ENCODE peak calls at places on chromosomes 16 and 17, in seven cellular contexts. Q is SK-N-SH, J is H1, X is HepG2, I is GM12878, L is K562, S is GM12892. B is an unnamed sample.

GRCh38 chr17:80195671-80196529 is 24.2 kb downstream of the SGSH start:
- DNase-seq in J (no peak), X (peak), Q (peak), I (no peak), S (peak), L (peak), B (peak)

GRCh38 chr17:31310877-31311276 is 3.0 kb downstream of the EVI2B start:
- DNase-seq in X (no peak), L (no peak), S (no peak), I (no peak), J (no peak), Q (no peak), B (no peak)

GRCh38 chr17:57604771-57605733 is 140.0 kb downstream of the CCDC182 start:
- DNase-seq in I (peak), Q (peak), S (peak), X (no peak), L (no peak), J (no peak), B (peak)

GRCh38 chr16:27547134-27547533 is 2.6 kb downstream of the GTF3C1 start:
- DNase-seq in X (no peak), Q (no peak), I (no peak), J (no peak), S (no peak), L (peak), B (no peak)

GRCh38 chr16:85151603-85152413 is 39.5 kb upstream of the CIBAR2 start:
- DNase-seq in S (peak), I (no peak), X (no peak), L (peak), J (no peak), Q (peak), B (no peak)

GRCh38 chr16:11256657-11257130 is 690 bp upstream of the SOCS1 start:
- DNase-seq in L (peak), I (no peak), S (no peak), J (no peak), X (no peak), Q (peak), B (no peak)

GRCh38 chr16:58464916-58465731 is 34.8 kb upstream of the NDRG4 start:
- DNase-seq in X (no peak), I (no peak), Q (peak), L (no peak), J (no peak), S (no peak), B (no peak)

GRCh38 chr17:42659079-42659931 is at the start of gene TUBG2:
- DNase-seq in I (no peak), L (no peak), Q (peak), X (peak), J (peak), S (peak), B (peak)

GRCh38 chr16:1333149-1333812 is at the start of gene BAIAP3:
- DNase-seq in S (peak), J (no peak), I (no peak), X (no peak), L (peak), Q (peak), B (peak)

GRCh38 chr16:1335996-1336395 is 2.6 kb downstream of the BAIAP3 start:
- DNase-seq in I (no peak), L (no peak), J (no peak), S (no peak), Q (peak), X (no peak), B (no peak)

GRCh38 chr16:1333854-1334719 is 642 bp downstream of the BAIAP3 start:
- DNase-seq in I (no peak), L (peak), X (no peak), S (no peak), Q (no peak), J (no peak), B (no peak)

GRCh38 chr16:1335211-1335971 is 1.9 kb downstream of the BAIAP3 start:
- DNase-seq in I (no peak), J (no peak), L (no peak), X (no peak), S (no peak), Q (no peak), B (no peak)

DNA sequence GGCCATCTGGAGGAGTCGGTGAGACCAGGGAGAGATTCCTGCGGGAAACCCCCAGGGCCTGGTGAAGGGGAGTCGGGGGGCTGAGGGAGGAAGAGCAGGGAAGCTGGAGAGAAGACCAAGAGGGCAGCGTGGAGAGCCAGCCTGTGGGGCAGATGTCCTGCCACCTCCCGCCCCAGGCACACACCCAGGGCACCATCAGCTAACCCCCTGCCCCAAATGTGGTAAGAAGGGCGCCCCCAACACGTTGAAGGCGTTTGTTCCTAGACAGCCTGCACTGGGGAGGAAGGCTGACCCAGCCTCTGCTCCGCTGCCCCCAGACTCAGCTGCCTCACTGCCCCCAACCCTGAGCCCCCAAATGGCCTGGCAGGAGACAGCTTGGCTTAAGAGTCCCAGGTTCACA is 1.3 kb downstream of the BAIAP3 start:
- DNase-seq in Q (no peak), J (no peak), I (no peak), L (no peak), X (no peak), S (no peak), B (no peak)
- TF ChIP-seq TAF1 in Q (no peak), J (no peak), I (no peak), L (no peak), X (no peak), S (no peak), B (no peak)

GRCh38 chr17:74303300-74303699 is 22.7 kb upstream of the KIF19 start:
- DNase-seq in S (no peak), I (no peak), Q (no peak), X (no peak), L (no peak), J (no peak), B (no peak)

GRCh38 chr17:74307984-74308773 is 17.8 kb upstream of the KIF19 start:
- DNase-seq in I (no peak), Q (no peak), S (no peak), L (peak), X (no peak), J (no peak), B (no peak)

GRCh38 chr17:74309902-74310301 is 16.1 kb upstream of the KIF19 start:
- DNase-seq in Q (no peak), J (no peak), L (no peak), I (no peak), S (no peak), X (no peak), B (no peak)

DNA sequence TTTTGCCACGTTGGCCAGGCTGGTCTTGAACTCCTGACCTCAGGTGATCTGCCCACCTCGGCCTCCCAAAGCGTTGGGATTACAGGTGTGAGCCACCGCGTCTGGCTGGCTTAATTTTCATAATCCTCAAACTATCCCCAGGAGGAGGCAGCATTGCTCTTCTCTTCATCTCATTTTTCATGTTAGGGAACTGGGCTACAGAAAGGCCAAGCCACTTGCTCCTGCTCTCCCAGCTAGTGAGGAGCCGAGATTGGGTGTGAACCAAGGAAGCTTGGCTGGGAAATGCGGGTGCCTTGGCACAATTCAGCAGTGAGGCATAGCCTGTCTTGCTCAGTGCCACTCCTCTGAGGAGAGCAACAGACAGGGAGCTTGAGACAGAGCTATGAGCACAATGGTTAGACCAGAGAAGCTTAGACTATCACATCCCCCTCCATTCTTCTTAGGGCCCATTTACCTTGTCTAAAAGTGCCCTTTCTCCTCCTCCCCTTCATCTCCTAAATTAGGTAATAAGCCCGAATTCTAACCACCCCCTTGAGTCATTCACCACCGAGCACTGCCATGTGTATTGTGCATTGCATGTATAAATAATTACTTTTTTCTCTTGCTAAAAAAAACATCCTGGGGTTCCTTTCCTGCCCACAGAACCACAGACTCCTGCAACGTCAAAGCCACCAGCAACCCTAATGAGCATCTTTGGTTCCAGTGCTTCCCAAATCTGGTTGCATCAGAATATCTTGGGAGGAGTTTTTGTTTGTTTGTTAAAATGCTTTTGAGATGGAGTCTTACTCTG is 20.0 kb upstream of the KIF19 start:
- DNase-seq in J (no peak), L (no peak), X (no peak), Q (no peak), S (no peak), I (no peak), B (no peak)
- TF ChIP-seq TAF1 in J (no peak), L (no peak), X (no peak), Q (no peak), S (no peak), I (no peak), B (no peak)

GRCh38 chr17:82152114-82152513 is 54.1 kb upstream of the FASN start:
- DNase-seq in J (no peak), X (no peak), L (no peak), I (no peak), S (no peak), Q (peak), B (no peak)

GRCh38 chr17:82153295-82153691 is 55.3 kb upstream of the FASN start:
- DNase-seq in J (no peak), S (no peak), X (no peak), I (no peak), Q (peak), L (no peak), B (no peak)

GRCh38 chr17:82153745-82154375 is 55.8 kb upstream of the FASN start:
- DNase-seq in Q (peak), I (no peak), X (peak), S (peak), L (peak), J (peak), B (peak)

GRCh38 chr17:82151106-82151957 is 53.3 kb upstream of the FASN start:
- DNase-seq in L (no peak), J (no peak), X (no peak), S (no peak), Q (peak), I (no peak), B (no peak)

DNA sequence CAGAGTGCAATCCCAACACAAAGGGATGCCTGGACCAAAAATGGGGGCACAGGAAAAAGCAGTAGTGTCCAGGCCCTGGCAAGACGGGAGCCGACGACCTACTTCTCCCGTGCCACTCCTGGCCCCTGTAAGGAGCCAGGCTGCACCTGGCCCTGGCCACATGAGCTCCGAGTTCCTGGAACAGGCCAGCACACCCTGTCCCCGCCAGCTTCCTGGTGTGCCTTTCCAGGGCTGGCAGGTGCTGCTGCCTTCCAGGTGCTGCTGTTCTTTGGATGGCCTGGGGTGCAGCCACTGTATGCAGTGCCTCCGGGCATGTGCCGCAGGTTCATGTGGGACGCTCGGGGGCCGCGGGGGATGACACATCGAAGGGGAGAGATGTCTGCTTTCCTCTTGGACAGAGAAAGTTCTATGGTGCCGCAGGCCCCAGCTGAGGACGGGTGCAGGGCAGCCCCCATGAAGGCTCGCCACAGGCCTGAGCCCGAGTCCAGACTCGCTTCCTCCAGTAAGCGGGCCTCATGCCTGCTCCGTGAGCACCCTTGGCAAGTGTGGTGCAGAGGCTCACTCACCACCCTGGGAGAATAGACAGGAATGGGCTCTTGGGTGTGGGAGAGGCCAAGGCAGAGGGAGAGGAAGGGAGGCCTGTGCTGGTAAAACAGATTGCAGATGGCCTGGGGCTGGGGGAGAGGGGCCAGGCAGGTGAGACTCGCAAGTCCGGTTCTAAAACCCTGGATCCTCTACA is 54.7 kb upstream of the FASN start:
- DNase-seq in J (no peak), Q (no peak), X (no peak), L (no peak), I (no peak), S (no peak), B (no peak)
- TF ChIP-seq TAF1 in J (no peak), Q (no peak), X (no peak), L (no peak), I (no peak), S (no peak), B (no peak)

GRCh38 chr17:13365331-13365730 is 236.4 kb downstream of the HS3ST3A1 start:
- DNase-seq in L (no peak), Q (no peak), J (no peak), I (no peak), X (no peak), S (no peak), B (no peak)
- TF ChIP-seq TAF1 in L (no peak), Q (no peak), J (no peak), I (no peak), X (no peak), S (no peak), B (no peak)

DNA sequence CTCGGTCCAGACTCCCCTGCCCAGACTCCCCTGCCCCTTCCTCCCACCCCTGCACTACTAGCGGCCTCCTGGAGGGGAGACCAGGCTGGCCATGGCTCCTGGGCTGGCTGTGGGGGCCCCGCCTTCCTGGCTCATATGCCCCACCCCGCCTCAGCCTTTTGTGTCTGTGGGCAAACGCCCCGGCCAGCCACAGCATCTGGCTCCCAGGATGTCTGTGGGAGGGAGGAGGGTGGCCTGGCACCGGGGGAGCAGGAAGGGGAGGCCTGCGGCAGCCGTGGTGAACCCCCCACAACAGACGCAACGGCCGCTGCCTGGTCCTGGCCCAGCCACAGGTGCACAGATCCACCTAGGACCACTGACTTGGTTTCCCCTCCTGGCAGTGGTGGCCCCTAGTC is 32.9 kb downstream of the BAHCC1 start:
- DNase-seq in Q (peak), S (no peak), I (no peak), L (no peak), J (no peak), X (no peak), B (no peak)
- TF ChIP-seq TAF1 in Q (no peak), S (no peak), I (no peak), L (no peak), J (no peak), X (no peak), B (no peak)

DNA sequence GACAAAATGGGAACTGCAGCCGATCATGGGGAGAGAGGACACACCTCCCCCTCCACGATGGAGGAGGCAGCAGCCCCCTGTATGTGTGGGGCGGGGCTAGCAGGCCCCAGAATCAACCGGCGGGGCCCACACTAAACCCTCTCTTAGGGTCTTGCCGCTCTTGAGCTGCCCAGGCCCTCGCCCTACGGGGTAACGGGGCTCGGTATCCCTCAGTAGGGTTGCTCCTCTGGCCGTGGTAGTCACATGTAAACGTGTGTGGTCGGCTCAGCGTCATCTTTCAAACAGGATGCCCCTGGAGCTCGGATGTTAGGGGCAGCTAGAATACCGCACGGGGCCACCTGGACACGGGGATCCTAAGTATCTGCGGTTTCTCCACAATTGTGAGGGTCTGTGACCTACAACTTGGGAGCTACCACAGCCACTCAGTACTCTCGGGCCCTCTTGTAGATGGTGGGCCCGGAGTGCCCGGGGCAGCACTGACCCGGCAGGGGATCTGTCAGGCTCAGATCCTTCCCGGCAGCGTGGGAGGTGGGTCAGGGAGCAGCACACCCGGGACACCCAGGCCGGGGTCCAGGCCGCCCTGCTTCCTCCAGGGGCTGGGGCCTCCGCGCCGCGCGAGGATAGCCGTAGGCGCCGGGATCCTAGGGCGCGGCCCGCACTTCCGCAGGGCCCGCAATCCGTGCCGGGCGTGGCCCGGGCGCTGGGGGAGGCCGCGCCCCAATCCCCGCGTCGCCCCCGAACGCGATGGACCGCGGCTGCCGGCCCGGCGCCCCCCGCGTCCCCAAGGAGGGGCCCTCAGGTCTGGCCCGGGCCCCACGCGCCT is 771 bp downstream of the ARHGDIA start:
- DNase-seq in J (no peak), I (no peak), Q (peak), L (peak), S (peak), X (no peak), B (no peak)
- TF ChIP-seq TAF1 in J (no peak), I (no peak), Q (no peak), L (peak), S (no peak), X (no peak), B (no peak)

GRCh38 chr16:89108412-89108811 is 14.8 kb downstream of the ACSF3 start:
- DNase-seq in S (no peak), X (no peak), Q (no peak), J (no peak), L (no peak), I (no peak), B (no peak)

GRCh38 chr16:89107209-89107582 is 13.5 kb downstream of the ACSF3 start:
- DNase-seq in L (no peak), X (no peak), S (no peak), Q (no peak), J (no peak), I (no peak), B (no peak)

GRCh38 chr16:89104930-89105571 is 11.4 kb downstream of the ACSF3 start:
- DNase-seq in S (peak), I (no peak), L (no peak), J (no peak), X (no peak), Q (no peak), B (no peak)

GRCh38 chr16:89105599-89106151 is 12.0 kb downstream of the ACSF3 start:
- DNase-seq in X (no peak), I (no peak), L (no peak), S (no peak), Q (no peak), J (no peak), B (no peak)

DNA sequence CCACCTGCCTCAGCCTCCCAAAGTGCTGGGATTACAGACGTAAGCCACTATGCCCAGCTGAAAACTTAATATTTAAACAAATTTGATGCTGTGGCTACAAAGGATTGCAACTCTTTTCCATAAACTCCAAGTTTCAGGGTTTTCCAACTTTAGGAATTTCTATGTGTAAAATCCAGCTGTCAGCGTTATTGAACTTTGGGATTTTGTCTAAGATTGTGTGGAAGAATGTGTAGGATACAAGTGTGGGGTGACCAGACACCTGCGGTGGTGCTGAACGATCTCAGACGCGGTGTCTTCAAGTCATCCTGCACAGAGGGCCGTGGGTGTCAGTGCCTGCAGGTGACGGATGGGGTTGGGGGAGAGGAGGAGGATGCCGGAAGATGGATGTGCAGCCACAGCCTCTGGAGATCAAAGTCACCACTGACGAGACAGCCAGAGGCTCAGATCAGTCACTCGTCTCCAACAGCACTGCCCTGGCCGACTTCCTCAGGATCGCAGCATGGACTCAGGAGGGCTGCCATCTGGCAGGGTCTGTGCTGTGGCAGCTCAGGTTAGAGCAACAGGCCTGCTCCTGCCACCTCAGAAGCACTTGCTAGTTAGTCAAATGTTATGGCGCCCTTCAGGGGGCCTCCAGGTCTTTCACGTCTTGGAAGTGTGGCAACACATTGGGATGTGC is 13.0 kb downstream of the ACSF3 start:
- DNase-seq in S (no peak), Q (no peak), X (no peak), I (no peak), J (no peak), L (no peak), B (no peak)
- TF ChIP-seq TAF1 in S (no peak), Q (no peak), X (no peak), I (no peak), J (no peak), L (no peak), B (no peak)